ENCODE peak calls at places on chromosomes 3 and 15, in seven cellular contexts. Y is heart left ventricle, R is EL, C is T-cell, K is IMR-90, H is trophoblast cell, P is activated T-cell treated with anti-CD3 and anti-CD28 coated beads for 1 hour. Q is an unnamed sample.

GRCh38 chr3:182327196-182327681 is 466.1 kb upstream of the ATP11B start:
- DNase-seq in C (no peak), K (no peak), R (no peak), Y (no peak), P (no peak), H (no peak), Q (no peak)

GRCh38 chr3:38549957-38550840 is 54.1 kb downstream of the EXOG start:
- DNase-seq in Y (peak), P (no peak), C (no peak), H (no peak), K (no peak), R (no peak), Q (no peak)

GRCh38 chr15:90716317-90716975 is 700 bp upstream of the BLM start:
- DNase-seq in R (peak), C (no peak), K (peak), Y (peak), P (no peak), H (no peak), Q (no peak)

GRCh38 chr3:126156468-126156867 is 23.9 kb downstream of the ALDH1L1 start:
- DNase-seq in H (no peak), C (no peak), R (no peak), P (no peak), Y (no peak), K (no peak), Q (no peak)

GRCh38 chr3:120496278-120496975 is 45.6 kb upstream of the FSTL1 start:
- DNase-seq in K (peak), C (no peak), R (peak), P (no peak), H (peak), Y (no peak), Q (no peak)

GRCh38 chr3:42830437-42831320 is 21.4 kb downstream of the ACKR2 start:
- DNase-seq in R (no peak), P (no peak), Y (no peak), K (peak), C (no peak), H (peak), Q (no peak)

GRCh38 chr15:74543583-74543982 is 2.6 kb downstream of the ARID3B start:
- DNase-seq in K (no peak), R (no peak), H (no peak), P (no peak), Y (no peak), C (no peak), Q (peak)

GRCh38 chr15:48924528-48925393 is 39.0 kb downstream of the SHC4 start:
- DNase-seq in C (no peak), H (no peak), K (peak), P (no peak), R (no peak), Y (no peak), Q (no peak)

GRCh38 chr3:9022305-9022985 is 59.2 kb upstream of the RAD18 start:
- DNase-seq in R (no peak), P (no peak), H (no peak), K (no peak), Y (no peak), C (no peak), Q (no peak)

GRCh38 chr3:112364291-112364690 is 31.3 kb downstream of the CD200 start:
- DNase-seq in Y (no peak), P (no peak), K (no peak), H (no peak), R (no peak), C (no peak), Q (no peak)

Q was measured in CD8-positive, alpha-beta memory T cell.